ENCODE peak calls at places on chromosomes 1 and 21, in nine cellular contexts. E is breast epithelium, H is left lung, D is PC-3, R is left ventricle myocardium inferior, I is mammary epithelial cell, K is SK-N-SH, A is H9, B is aorta. C is an unnamed sample. For H3K4me1, the result is how much of the 10 kb centered on the place peaks cover.

GRCh38 chr1:8356256-8357209 is 38.6 kb downstream of the SLC45A1 start:
- DNase-seq in I (no peak), E (no peak), D (no peak), H (no peak), R (no peak), B (peak), K (no peak), A (no peak), C (peak)

GRCh38 chr1:234782821-234783220 is 172.8 kb upstream of the IRF2BP2 start:
- DNase-seq in A (peak), B (no peak), R (no peak), K (no peak), D (peak), H (no peak), E (no peak), I (no peak), C (no peak)

GRCh38 chr1:1614204-1614953 is 921 bp upstream of the MIB2 start:
- DNase-seq in E (no peak), I (peak), D (peak), A (peak), H (peak), B (peak), R (no peak), K (no peak), C (peak)

GRCh38 chr1:59738591-59739015 is 76.1 kb upstream of the HOOK1 start:
- DNase-seq in B (no peak), D (no peak), K (no peak), E (no peak), R (no peak), I (no peak), A (no peak), H (no peak), C (no peak)

GRCh38 chr1:184827600-184828368 is 73.1 kb upstream of the EDEM3 start:
- DNase-seq in E (no peak), D (peak), B (no peak), A (peak), I (peak), H (no peak), K (no peak), R (no peak), C (no peak)

GRCh38 chr1:185789846-185790735 is 55.9 kb downstream of the HMCN1 start:
- DNase-seq in A (no peak), R (no peak), H (no peak), E (no peak), B (no peak), I (peak), D (peak), K (no peak), C (no peak)

GRCh38 chr1:167819849-167820683 is 93.9 kb downstream of the ADCY10 start:
- DNase-seq in D (peak), R (peak), H (peak), I (peak), E (peak), B (peak), A (peak), K (peak), C (peak)

GRCh38 chr1:1536938-1537546 is 3.4 kb downstream of the TMEM240 start:
- DNase-seq in R (no peak), H (no peak), A (no peak), B (no peak), D (no peak), E (no peak), I (no peak), K (no peak), C (no peak)

GRCh38 chr1:178607718-178608408 is 95.0 kb downstream of the TEX35 start:
- DNase-seq in R (no peak), K (no peak), D (no peak), A (no peak), B (no peak), I (no peak), E (no peak), H (no peak), C (no peak)

GRCh38 chr1:222416001-222416791 is 131.7 kb downstream of the HHIPL2 start:
- DNase-seq in D (no peak), I (peak), H (no peak), E (no peak), K (no peak), R (no peak), A (no peak), B (no peak), C (no peak)

GRCh38 chr1:63701187-63701586 is 72.6 kb upstream of the ROR1 start:
- DNase-seq in I (no peak), A (no peak), D (peak), H (peak), B (no peak), R (peak), K (no peak), E (no peak), C (no peak)

GRCh38 chr1:79090985-79091384 is 84.5 kb upstream of the ADGRL4 start:
- DNase-seq in I (peak), D (peak), H (no peak), B (no peak), E (no peak), R (no peak), K (no peak), A (no peak), C (no peak)

GRCh38 chr1:159829822-159830455 is 3.3 kb downstream of the SLAMF8 start:
- DNase-seq in A (no peak), I (no peak), D (no peak), K (no peak), E (no peak), B (no peak), H (no peak), R (peak), C (peak)

GRCh38 chr1:177354247-177354646 is 183.5 kb downstream of the BRINP2 start:
- DNase-seq in R (no peak), A (no peak), B (no peak), E (no peak), K (no peak), D (no peak), I (peak), H (no peak), C (no peak)

GRCh38 chr1:29551536-29551935 is 315.2 kb downstream of the PTPRU start:
- DNase-seq in A (no peak), E (no peak), I (no peak), H (no peak), K (no peak), R (no peak), D (no peak), B (no peak), C (no peak)

GRCh38 chr1:230274254-230274653 is 151.9 kb downstream of the PGBD5 start:
- DNase-seq in B (no peak), K (no peak), H (no peak), E (peak), D (no peak), R (no peak), I (no peak), A (no peak), C (no peak)

GRCh38 chr1:21901473-21901847 is 35.6 kb downstream of the HSPG2 start:
- DNase-seq in I (no peak), R (peak), H (no peak), D (no peak), A (no peak), B (peak), K (no peak), E (no peak), C (peak)

GRCh38 chr1:109295712-109296415 is 10.9 kb downstream of the MYBPHL start:
- DNase-seq in A (peak), R (no peak), H (no peak), I (no peak), K (no peak), E (no peak), D (no peak), B (no peak), C (no peak)

GRCh38 chr1:211923065-211923464 is 92.5 kb upstream of the LPGAT1 start:
- DNase-seq in E (no peak), H (no peak), K (no peak), I (no peak), B (no peak), A (no peak), R (no peak), D (no peak), C (no peak)

GRCh38 chr1:93056214-93056613 is 22.9 kb upstream of the MTF2 start:
- DNase-seq in B (no peak), E (no peak), R (no peak), H (no peak), I (peak), K (no peak), A (peak), D (peak), C (no peak)

GRCh38 chr1:206714331-206715058 is 29.8 kb downstream of the MAPKAPK2 start:
- DNase-seq in H (no peak), B (no peak), D (peak), K (no peak), A (no peak), E (no peak), R (no peak), I (peak), C (no peak)

GRCh38 chr1:37274491-37274890 is 199.9 kb upstream of the ZC3H12A start:
- DNase-seq in D (no peak), R (no peak), B (no peak), E (no peak), I (no peak), K (no peak), A (peak), H (no peak), C (no peak)

GRCh38 chr1:11799099-11799498 is 6.7 kb downstream of the MTHFR start:
- DNase-seq in B (no peak), H (no peak), E (no peak), D (no peak), I (no peak), R (no peak), A (no peak), K (no peak), C (no peak)

GRCh38 chr21:44442266-44443125 is 12.8 kb upstream of the LRRC3 start:
- DNase-seq in K (no peak), I (no peak), E (no peak), B (peak), R (no peak), H (no peak), D (no peak), A (no peak), C (no peak)

GRCh38 chr1:222331765-222332164 is 216.1 kb downstream of the HHIPL2 start:
- DNase-seq in D (no peak), R (no peak), B (no peak), K (no peak), E (no peak), A (no peak), H (no peak), I (peak), C (no peak)

GRCh38 chr1:109624215-109625010 is 4.8 kb downstream of the AMPD2 start:
- DNase-seq in B (no peak), I (no peak), D (no peak), H (no peak), E (no peak), K (peak), R (no peak), A (peak), C (peak)

GRCh38 chr1:159945483-159946241 is at the start of gene IGSF9:
- DNase-seq in D (peak), E (peak), B (peak), H (peak), K (peak), I (peak), R (peak), A (peak), C (peak)

GRCh38 chr1:29607236-29607635 is 370.9 kb downstream of the PTPRU start:
- DNase-seq in A (no peak), D (peak), H (no peak), R (no peak), B (no peak), I (no peak), E (no peak), K (no peak), C (no peak)

GRCh38 chr21:42964561-42965560 is 9.5 kb upstream of the PKNOX1 start:
- DNase-seq in R (no peak), H (no peak), K (no peak), D (no peak), I (no peak), A (no peak), B (no peak), E (no peak), C (no peak)

GRCh38 chr1:243558556-243558955 is 291.5 kb downstream of the AKT3 start:
- DNase-seq in D (no peak), K (no peak), I (no peak), R (no peak), H (no peak), B (no peak), A (no peak), E (no peak), C (no peak)

GRCh38 chr1:84283381-84283780 is 18.1 kb upstream of the SAMD13 start:
- DNase-seq in I (no peak), H (no peak), B (no peak), A (no peak), E (no peak), D (no peak), R (no peak), K (no peak), C (no peak)

GRCh38 chr1:53327183-53327941 is 508 bp downstream of the LRP8 start:
- DNase-seq in A (peak), H (peak), K (peak), B (peak), D (peak), I (peak), R (no peak), E (no peak), C (peak)

GRCh38 chr1:161709373-161709772 is 2.3 kb downstream of the FCRLA start:
- DNase-seq in D (no peak), E (no peak), B (no peak), H (no peak), I (no peak), R (no peak), A (no peak), K (no peak), C (no peak)
- H3K4me1 ChIP-seq in D (under half), E (under half), B (under half), H (under half), I (under half), R (under half), A (under half), K (under half), C (under half)

DNA sequence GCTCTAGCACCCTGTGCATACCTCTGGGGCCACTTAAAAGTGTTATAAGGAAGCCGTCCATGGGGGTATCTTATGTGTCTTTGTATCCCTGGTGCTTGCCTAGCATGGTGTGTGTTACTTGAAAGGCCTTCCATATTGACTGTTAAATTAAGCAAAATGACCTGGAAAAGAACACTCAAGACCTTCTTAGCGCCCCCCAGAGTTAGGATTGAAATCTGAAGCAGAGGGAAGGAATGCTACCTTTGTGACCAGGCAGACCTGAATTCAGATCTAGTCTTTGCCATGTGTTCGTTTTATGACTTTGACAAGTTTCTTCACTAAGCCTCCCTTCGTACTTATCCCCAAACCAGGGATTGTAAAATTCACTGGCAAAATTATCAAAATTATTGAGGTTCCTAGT is 59.9 kb downstream of the SLC22A15 start:
- DNase-seq in R (no peak), I (no peak), B (no peak), A (peak), E (no peak), D (no peak), H (no peak), K (no peak), C (no peak)
- H3K27ac ChIP-seq in R (no peak), I (no peak), B (no peak), A (no peak), E (no peak), D (no peak), H (no peak), K (no peak), C (no peak)

DNA sequence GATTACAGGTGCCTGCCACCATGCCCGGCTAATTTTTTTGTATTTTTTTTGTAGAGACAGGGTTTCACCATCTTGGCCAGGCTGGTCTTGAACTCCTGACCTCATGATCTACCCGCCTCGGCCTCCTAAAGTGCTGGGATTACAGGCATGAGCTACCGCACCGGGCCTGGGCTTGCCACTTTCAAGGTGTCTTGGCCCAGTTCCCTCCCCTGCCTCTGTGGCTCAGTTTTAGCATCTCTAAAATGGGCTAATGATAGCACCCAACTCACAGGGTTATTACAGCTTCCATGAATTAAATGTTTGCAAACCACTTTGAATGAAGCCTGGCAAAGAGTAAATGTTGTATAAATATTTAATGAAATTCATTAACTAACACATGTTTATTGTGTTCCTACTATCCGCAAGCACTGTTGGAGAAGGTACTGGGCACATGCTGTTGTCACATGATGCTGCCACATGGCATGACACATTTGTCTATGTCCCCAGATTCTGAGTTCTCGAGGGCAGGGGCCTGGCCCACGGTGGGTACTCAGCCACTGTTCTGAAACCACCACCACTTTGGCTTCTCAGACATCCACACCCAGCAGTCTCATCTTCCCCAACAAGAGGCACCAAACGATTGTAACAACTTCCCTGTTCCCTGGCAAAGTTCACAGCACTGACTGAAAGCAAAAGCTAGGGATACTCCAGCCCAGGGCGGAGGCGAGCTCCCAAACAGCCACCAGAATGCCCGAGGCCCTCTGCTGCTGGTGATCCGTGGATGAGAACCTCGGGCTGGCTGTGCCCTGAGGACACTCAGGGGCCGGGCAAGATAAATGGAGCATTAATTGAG is 9.7 kb downstream of the IFFO2 start:
- DNase-seq in A (no peak), B (no peak), D (no peak), E (no peak), R (no peak), I (no peak), K (no peak), H (no peak), C (peak)
- H3K4me1 ChIP-seq in A (under half), B (under half), D (under half), E (under half), R (half or more), I (half or more), K (half or more), H (under half), C (under half)

DNA sequence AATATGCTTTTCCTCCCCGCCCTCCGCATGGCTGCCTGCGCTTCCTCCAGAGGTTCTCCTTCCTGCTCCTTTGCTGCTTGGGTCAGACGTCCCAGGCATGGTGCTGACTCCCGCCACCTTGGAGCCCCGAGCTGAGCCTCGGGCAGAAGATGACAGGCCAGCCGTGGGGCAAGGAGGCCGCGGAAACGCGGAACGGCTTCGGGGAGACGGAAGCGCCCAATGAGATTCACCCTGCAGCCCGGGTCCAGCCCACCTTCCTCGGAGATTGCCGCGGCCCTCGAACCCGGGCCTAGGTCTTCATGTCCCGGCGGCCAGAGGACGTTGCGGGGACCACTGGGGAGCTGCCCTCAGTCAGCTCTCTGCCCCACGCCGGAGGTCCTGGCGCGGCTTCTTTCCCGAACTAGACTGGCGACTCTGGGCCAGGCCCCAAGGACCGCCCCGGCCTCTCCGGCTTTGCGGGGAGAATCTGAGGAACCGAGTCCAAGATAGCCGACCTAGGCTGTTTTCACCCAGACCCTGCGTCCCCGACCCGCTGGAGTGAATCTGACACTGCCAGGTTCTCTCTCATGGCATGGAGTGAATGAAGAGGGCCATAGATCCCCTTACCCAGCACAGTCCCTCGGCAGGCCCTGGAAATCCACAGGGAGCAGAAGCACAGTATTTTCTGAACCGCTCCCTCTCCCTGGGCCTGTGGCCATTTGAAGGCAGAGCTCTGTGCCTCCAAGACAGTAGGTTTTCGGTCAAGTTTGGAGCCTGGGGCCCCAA is 9.8 kb upstream of the BARHL2 start:
- DNase-seq in D (no peak), K (no peak), B (no peak), A (peak), R (no peak), E (no peak), H (no peak), I (no peak), C (no peak)
- H3K27ac ChIP-seq in D (no peak), K (no peak), B (no peak), A (no peak), R (no peak), E (no peak), H (no peak), I (no peak), C (no peak)

DNA sequence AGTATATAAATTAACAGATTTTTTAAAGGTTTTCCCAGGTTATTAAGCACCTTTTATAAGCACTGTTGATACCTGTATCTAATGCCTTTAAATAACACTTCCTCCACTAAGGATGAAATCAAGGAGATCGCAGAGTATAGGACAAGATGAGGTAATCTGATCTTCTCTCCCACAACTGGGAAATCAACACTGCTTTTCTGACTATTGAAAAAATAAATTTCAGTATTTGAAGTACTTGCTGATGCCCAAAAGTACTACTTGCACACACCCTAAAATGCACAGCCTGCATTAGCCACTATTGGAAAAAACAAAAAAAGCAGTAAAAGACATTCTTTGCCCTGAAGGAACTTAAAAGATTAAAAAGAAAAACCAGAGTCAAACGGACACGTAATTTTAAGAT is 48.6 kb downstream of the PUM1 start:
- DNase-seq in R (no peak), B (no peak), A (no peak), K (no peak), D (no peak), E (no peak), H (no peak), I (no peak), C (no peak)
- H3K4me1 ChIP-seq in R (half or more), B (under half), A (under half), K (under half), D (under half), E (under half), H (under half), I (under half), C (under half)

GRCh38 chr1:26693557-26694184 is 2.1 kb upstream of the ARID1A start:
- DNase-seq in A (no peak), B (no peak), H (no peak), K (no peak), E (no peak), D (no peak), I (no peak), R (no peak), C (no peak)
- H3K27ac ChIP-seq in A (no peak), B (peak), H (peak), K (peak), E (peak), D (peak), I (peak), R (peak), C (peak)

DNA sequence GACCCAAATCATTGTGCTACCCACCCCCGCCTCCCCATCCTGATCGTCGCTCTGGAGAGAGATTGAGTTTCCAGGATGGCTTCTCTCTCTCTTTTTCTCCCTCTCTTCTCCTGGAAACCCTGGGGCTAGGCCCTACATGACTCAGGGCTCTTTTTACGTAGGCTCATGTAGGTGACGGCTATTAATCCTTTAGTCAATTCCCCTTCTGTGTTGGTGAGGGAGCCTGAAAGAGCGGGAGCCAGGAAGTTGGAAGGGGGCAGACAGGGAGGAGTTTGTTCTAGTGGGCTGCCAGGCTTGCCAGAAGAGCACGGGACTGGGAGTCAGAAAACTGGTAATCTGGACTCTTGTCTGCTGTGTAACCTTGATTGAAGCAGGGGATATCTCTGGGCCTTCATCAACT is 9.7 kb downstream of the ATP2B4 start:
- DNase-seq in D (peak), R (no peak), B (peak), I (peak), E (no peak), H (no peak), K (no peak), A (no peak), C (peak)
- H3K4me1 ChIP-seq in D (under half), R (half or more), B (under half), I (under half), E (under half), H (under half), K (under half), A (under half), C (under half)

GRCh38 chr1:247079141-247079874 is 697 bp upstream of the ZNF670 start:
- DNase-seq in A (peak), D (no peak), I (no peak), E (no peak), H (no peak), B (no peak), K (no peak), R (no peak), C (no peak)
- H3K27ac ChIP-seq in A (no peak), D (no peak), I (peak), E (peak), H (peak), B (no peak), K (peak), R (peak), C (no peak)